ENCODE peak calls at places on chromosome 11, in ten cellular contexts. T, I, N, Q, D, K, O, U, Y and F are unnamed samples. For H3K27me3 and H3K4me1, the result is how much of the 10 kb centered on the place peaks cover.

GRCh38 chr11:14364322-14364721 is 5.3 kb upstream of the RRAS2 start:
- DNase-seq in Y (no peak), O (no peak), K (no peak), U (no peak), T (no peak), Q (no peak), D (no peak), N (no peak), I (no peak), F (no peak)

GRCh38 chr11:75474878-75475766 is 42.1 kb upstream of the KLHL35 start:
- DNase-seq in O (peak), K (no peak), T (peak), U (peak), I (peak), Y (peak), D (peak), N (no peak), Q (peak), F (peak)

GRCh38 chr11:95714853-95715776 is 74.5 kb downstream of the FAM76B start:
- DNase-seq in O (no peak), K (no peak), D (no peak), N (no peak), I (no peak), Q (no peak), U (no peak), T (no peak), Y (no peak), F (no peak)

GRCh38 chr11:45885274-45885920 is at the start of gene MAPK8IP1:
- DNase-seq in Q (peak), T (peak), N (peak), I (peak), U (no peak), O (peak), D (peak), Y (peak), K (no peak), F (peak)

GRCh38 chr11:65616575-65617001 is 1.0 kb downstream of the PCNX3 start:
- DNase-seq in K (no peak), D (no peak), U (no peak), N (peak), O (no peak), I (no peak), T (no peak), Q (no peak), Y (no peak), F (no peak)

GRCh38 chr11:30314625-30315024 is 8.3 kb upstream of the ARL14EP start:
- DNase-seq in N (no peak), Y (no peak), D (no peak), K (no peak), Q (no peak), I (no peak), T (no peak), O (no peak), U (no peak), F (no peak)

GRCh38 chr11:128669491-128669890 is 24.4 kb upstream of the FLI1 start:
- DNase-seq in K (no peak), Y (no peak), Q (no peak), T (no peak), N (no peak), D (no peak), I (no peak), U (no peak), O (no peak), F (no peak)

GRCh38 chr11:106706355-106706754 is 311.9 kb downstream of the GUCY1A2 start:
- DNase-seq in I (no peak), Q (no peak), O (no peak), D (no peak), K (no peak), N (no peak), U (no peak), T (no peak), Y (no peak), F (no peak)

GRCh38 chr11:16204261-16204660 is 152.1 kb downstream of the SOX6 start:
- DNase-seq in D (no peak), O (no peak), I (no peak), Y (no peak), K (no peak), Q (no peak), N (peak), U (no peak), T (no peak), F (no peak)

DNA sequence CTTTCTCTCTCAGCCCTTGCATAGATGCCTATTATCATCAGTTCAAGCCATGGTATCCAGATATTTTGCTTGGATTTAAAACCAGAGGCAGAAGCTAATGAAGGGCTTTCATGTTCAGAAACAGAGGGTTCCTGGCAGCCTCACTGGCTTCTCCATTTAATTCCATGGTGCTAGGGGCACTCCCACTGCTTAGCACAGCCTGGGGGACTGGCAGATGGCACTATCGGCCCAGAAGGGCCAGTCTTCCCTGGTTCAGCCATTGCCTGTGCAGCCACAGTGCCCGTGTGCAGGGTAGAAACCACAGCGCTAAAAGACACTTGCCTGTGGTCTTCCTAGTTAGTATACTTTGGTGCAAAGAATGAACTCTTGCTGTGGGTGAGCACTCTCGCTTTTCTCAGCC is 111.5 kb downstream of the LDLRAD3 start:
- DNase-seq in O (no peak), N (no peak), T (no peak), Q (no peak), Y (no peak), U (no peak), K (no peak), I (no peak), D (no peak), F (no peak)
- H3K27me3 ChIP-seq in O (under half), N (under half), T (under half), Q (under half), Y (under half), U (under half), K (under half), I (under half), D (under half), F (under half)

GRCh38 chr11:3836903-3837302 is 3.9 kb downstream of the RHOG start:
- DNase-seq in D (peak), Q (no peak), K (no peak), I (peak), O (peak), T (no peak), Y (peak), U (no peak), N (no peak), F (peak)

GRCh38 chr11:3838504-3838903 is 2.3 kb downstream of the RHOG start:
- DNase-seq in U (no peak), Y (no peak), K (no peak), I (no peak), O (no peak), T (no peak), N (no peak), Q (no peak), D (no peak), F (no peak)

GRCh38 chr11:3840289-3840869 is 380 bp downstream of the RHOG start:
- DNase-seq in O (peak), D (no peak), T (no peak), U (no peak), Q (no peak), I (no peak), Y (no peak), K (no peak), N (no peak), F (no peak)

GRCh38 chr11:3835752-3836151 is 5.0 kb downstream of the RHOG start:
- DNase-seq in T (no peak), U (no peak), Y (no peak), N (no peak), D (peak), Q (no peak), I (no peak), O (no peak), K (no peak), F (no peak)

GRCh38 chr11:3837793-3838192 is 3.0 kb downstream of the RHOG start:
- DNase-seq in Q (no peak), T (peak), Y (peak), U (no peak), I (peak), K (peak), O (peak), D (peak), N (no peak), F (peak)
- TF ChIP-seq POLR2A in Q (no peak), T (no peak), Y (no peak), U (no peak), I (peak), K (no peak), O (no peak), D (no peak), N (no peak), F (no peak)

GRCh38 chr11:44878696-44879095 is 72.0 kb downstream of the TP53I11 start:
- DNase-seq in I (no peak), T (no peak), D (no peak), N (no peak), O (no peak), U (no peak), K (no peak), Y (no peak), Q (no peak), F (no peak)
- H3K4me1 ChIP-seq in I (under half), T (under half), D (under half), N (under half), O (under half), U (under half), K (under half), Y (under half), Q (under half), F (under half)

GRCh38 chr11:113926273-113927183 is 21.9 kb downstream of the HTR3B start:
- DNase-seq in Q (no peak), O (no peak), U (no peak), N (no peak), I (no peak), T (no peak), Y (no peak), D (no peak), K (no peak), F (no peak)
- H3K27me3 ChIP-seq in Q (under half), O (under half), U (under half), N (under half), I (under half), T (under half), Y (under half), D (under half), K (under half), F (under half)

GRCh38 chr11:70202898-70203748 is at the start of gene FADD:
- DNase-seq in Y (peak), O (peak), N (peak), I (peak), D (peak), K (peak), Q (peak), T (peak), U (peak), F (peak)
- TF ChIP-seq POLR2A in Y (no peak), O (peak), N (peak), I (peak), D (peak), K (peak), Q (no peak), T (peak), U (peak), F (peak)

GRCh38 chr11:57278721-57279095 is 41.7 kb upstream of the APLNR start:
- DNase-seq in K (no peak), U (no peak), D (no peak), O (no peak), Y (no peak), Q (no peak), N (no peak), I (no peak), T (no peak), F (no peak)
- H3K4me1 ChIP-seq in K (under half), U (under half), D (under half), O (under half), Y (under half), Q (under half), N (under half), I (under half), T (under half), F (under half)

GRCh38 chr11:120332822-120333716 is 3.1 kb upstream of the ARHGEF12 start:
- DNase-seq in K (no peak), Y (no peak), U (no peak), O (no peak), T (no peak), Q (no peak), N (no peak), I (no peak), D (no peak), F (no peak)

GRCh38 chr11:120330045-120330444 is 4.9 kb downstream of the TLCD5 start:
- DNase-seq in N (no peak), K (no peak), U (no peak), Q (no peak), I (no peak), O (no peak), T (no peak), Y (no peak), D (no peak), F (no peak)

GRCh38 chr11:120329556-120329955 is 4.5 kb downstream of the TLCD5 start:
- DNase-seq in K (no peak), T (no peak), I (no peak), Y (no peak), Q (no peak), O (no peak), N (no peak), U (no peak), D (no peak), F (no peak)

GRCh38 chr11:120333801-120334200 is 2.4 kb upstream of the ARHGEF12 start:
- DNase-seq in Q (no peak), N (no peak), O (no peak), D (no peak), I (no peak), U (no peak), K (no peak), T (no peak), Y (no peak), F (no peak)

GRCh38 chr11:120331301-120331966 is 4.8 kb upstream of the ARHGEF12 start:
- DNase-seq in U (no peak), N (no peak), T (peak), O (no peak), I (no peak), K (no peak), D (peak), Y (peak), Q (peak), F (no peak)
- H3K27me3 ChIP-seq in U (under half), N (under half), T (under half), O (under half), I (under half), K (under half), D (under half), Y (under half), Q (under half), F (under half)

GRCh38 chr11:69014936-69015549 is 2.0 kb upstream of the MRGPRF start:
- DNase-seq in O (no peak), I (no peak), N (no peak), Q (peak), T (no peak), K (no peak), Y (no peak), D (no peak), U (no peak), F (no peak)

GRCh38 chr11:69013009-69013951 is at the start of gene MRGPRF:
- DNase-seq in D (peak), N (no peak), U (peak), Q (peak), I (peak), T (peak), O (peak), K (peak), Y (peak), F (peak)

GRCh38 chr11:69012092-69013008 is 696 bp downstream of the MRGPRF start:
- DNase-seq in I (no peak), Y (no peak), D (no peak), U (no peak), K (peak), N (no peak), T (no peak), Q (peak), O (no peak), F (peak)

GRCh38 chr11:69011624-69012091 is 1.4 kb downstream of the MRGPRF start:
- DNase-seq in K (no peak), U (no peak), I (no peak), D (no peak), Y (no peak), O (no peak), Q (peak), N (no peak), T (no peak), F (no peak)

GRCh38 chr11:69014084-69014935 is 1.3 kb upstream of the MRGPRF start:
- DNase-seq in Q (peak), Y (peak), T (no peak), K (peak), I (no peak), O (peak), D (peak), N (peak), U (no peak), F (peak)
- TF ChIP-seq POLR2A in Q (no peak), Y (no peak), T (no peak), K (peak), I (no peak), O (no peak), D (no peak), N (no peak), U (no peak), F (no peak)

GRCh38 chr11:71947498-71947897 is 18.7 kb downstream of the RNF121 start:
- DNase-seq in Y (no peak), D (no peak), N (peak), I (no peak), Q (no peak), O (no peak), K (no peak), T (no peak), U (no peak), F (no peak)
- H3K4me1 ChIP-seq in Y (under half), D (under half), N (half or more), I (under half), Q (under half), O (under half), K (under half), T (under half), U (under half), F (under half)